ENCODE peak calls at places on chromosomes 6 and 20, in six cellular contexts. M is right lobe of liver, N is endothelial cell, X is nephron progenitor cell, A is IMR-90, B is lower lobe of right lung. O is an unnamed sample.

GRCh38 chr6:48563426-48563825 is 452.4 kb upstream of the PTCHD4 start:
- DNase-seq in M (no peak), N (no peak), X (no peak), A (no peak), B (no peak), O (no peak)

GRCh38 chr20:1623501-1624250 is 3.9 kb upstream of the SIRPB1 start:
- DNase-seq in M (peak; percentile 27), N (no peak), X (no peak), A (no peak), B (no peak), O (no peak)

GRCh38 chr20:25485872-25486271 is 78.4 kb downstream of the GINS1 start:
- DNase-seq in M (no peak), N (no peak), X (no peak), A (no peak), B (no peak), O (no peak)

GRCh38 chr6:29451471-29452193 is 5.2 kb downstream of the OR11A1 start:
- DNase-seq in M (no peak), N (no peak), X (no peak), A (no peak), B (no peak), O (no peak)

GRCh38 chr6:84072452-84072997 is 39.0 kb downstream of the MRAP2 start:
- DNase-seq in M (no peak), N (no peak), X (no peak), A (no peak), B (no peak), O (no peak)

GRCh38 chr6:169539176-169539897 is 162.5 kb downstream of the WDR27 start:
- DNase-seq in M (no peak), N (no peak), X (no peak), A (peak; percentile 70), B (no peak), O (no peak)

GRCh38 chr6:72466971-72467566 is 154.8 kb upstream of the KCNQ5 start:
- DNase-seq in M (no peak), N (no peak), X (no peak), A (no peak), B (no peak), O (no peak)

GRCh38 chr6:16700202-16700997 is 60.9 kb downstream of the ATXN1 start:
- DNase-seq in M (no peak), N (peak; percentile 45), X (peak; percentile 18), A (no peak), B (no peak), O (no peak)

GRCh38 chr20:25275813-25276532 is 28.1 kb downstream of the PYGB start:
- DNase-seq in M (peak; percentile 37), N (no peak), X (no peak), A (no peak), B (peak; percentile 34), O (no peak)

GRCh38 chr6:116447496-116448011 is 13.6 kb upstream of the CALHM6 start:
- DNase-seq in M (no peak), N (no peak), X (no peak), A (peak; percentile 99), B (no peak), O (no peak)

GRCh38 chr6:79170915-79171314 is 63.6 kb downstream of the HMGN3 start:
- DNase-seq in M (no peak), N (no peak), X (no peak), A (peak; percentile 1), B (no peak), O (no peak)

GRCh38 chr6:110053395-110054240 is 75.5 kb downstream of the GPR6 start:
- DNase-seq in M (no peak), N (peak; percentile 36), X (peak; percentile 22), A (peak; percentile 68), B (no peak), O (no peak)

GRCh38 chr6:158817298-158818007 is 1.7 kb downstream of the EZR start:
- DNase-seq in M (peak; percentile 81), N (peak; percentile 35), X (peak; percentile 25), A (peak; percentile 48), B (peak; percentile 82), O (no peak)

DNA sequence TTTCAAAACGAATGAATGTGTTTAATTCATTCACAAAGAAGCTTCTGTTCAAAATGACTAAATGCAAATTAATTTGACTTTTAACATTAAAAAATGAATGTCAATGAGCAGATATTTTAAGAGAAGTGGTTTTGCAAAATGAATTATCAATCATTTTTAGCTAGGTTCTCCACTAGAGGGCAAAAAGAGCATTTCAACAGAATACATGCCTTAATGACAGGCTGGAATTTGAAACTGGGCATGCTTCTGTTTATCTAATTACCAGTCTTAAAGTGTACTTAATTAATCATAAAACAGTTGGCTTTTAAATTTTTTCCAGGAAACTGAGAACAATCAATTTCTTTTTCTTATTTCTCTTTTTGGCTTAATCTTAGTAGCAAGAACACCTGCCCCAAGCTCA is 63.8 kb upstream of the TINAG start:
- DNase-seq in M (no peak), N (no peak), X (no peak), A (peak; percentile 24), B (no peak), O (no peak)
- TF ChIP-seq CTCF in M (peak; percentile 54), N (peak; percentile 81), X (peak; percentile 43), A (peak; percentile 53), B (peak; percentile 27), O (peak; percentile 68)

DNA sequence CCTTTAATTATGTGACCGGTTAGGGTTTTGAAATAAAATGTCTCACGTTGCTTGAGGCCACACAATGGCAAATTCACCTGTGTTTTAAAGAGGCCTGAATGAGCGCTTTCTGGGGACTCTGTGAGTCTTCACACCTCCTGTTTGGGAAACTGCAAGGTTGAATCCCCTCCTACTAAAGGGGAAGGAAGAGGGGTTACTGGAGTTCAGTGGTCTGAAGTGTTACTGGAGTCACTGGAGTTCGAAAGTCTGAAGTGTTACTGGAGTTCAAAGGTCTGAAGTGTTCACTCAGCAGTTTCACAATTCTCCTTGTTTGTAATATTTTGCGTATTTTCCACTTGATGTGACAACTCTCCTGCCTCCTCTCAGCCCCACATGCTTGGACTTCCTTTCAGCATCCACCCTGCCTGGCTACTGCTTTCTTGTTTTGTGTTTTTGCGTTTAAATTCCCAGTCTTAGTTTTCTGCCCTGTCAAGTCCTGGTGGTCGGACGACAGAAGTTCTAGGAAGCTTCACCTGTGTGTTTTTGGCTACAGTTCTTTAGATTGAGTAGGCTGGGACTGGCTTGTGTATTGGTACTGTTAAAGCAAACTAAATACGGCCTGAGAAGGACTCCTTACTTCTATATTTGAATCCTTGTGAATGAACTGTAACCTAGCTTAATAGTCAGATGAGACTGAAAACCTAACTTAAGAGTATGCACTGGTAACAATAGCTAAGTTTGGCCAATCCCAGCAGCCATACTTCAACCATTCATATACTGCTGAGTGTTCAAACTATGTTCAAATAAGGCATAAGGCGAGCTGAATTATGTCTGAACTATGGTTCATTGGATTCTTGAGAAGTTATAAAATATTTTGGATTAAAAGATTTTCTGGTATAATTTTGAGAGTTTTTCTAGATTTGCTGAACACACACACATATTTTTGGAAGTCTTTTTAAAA is 2.0 kb downstream of the SMPDL3A start:
- DNase-seq in M (no peak), N (no peak), X (no peak), A (peak; percentile 13), B (no peak), O (no peak)
- TF ChIP-seq CTCF in M (no peak), N (no peak), X (no peak), A (no peak), B (no peak), O (no peak)

DNA sequence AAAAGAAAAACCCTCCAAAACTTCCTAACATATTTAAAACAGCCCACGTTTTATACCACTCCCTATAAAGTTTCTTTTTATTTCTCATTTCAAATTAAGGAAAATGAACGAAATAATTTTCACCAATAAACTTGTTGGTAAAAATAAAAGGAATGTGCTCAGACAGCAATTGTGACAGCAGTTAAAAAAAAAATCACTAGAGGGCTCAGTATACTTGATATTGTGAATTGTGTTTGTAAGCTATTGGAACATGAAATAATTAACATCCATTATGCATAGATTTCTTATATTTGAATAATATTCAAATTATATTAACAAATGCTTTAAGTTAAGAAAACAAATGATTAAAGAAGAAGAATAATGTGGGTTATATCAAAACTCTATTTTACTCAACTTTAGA is 105.5 kb downstream of the ASCC3 start:
- DNase-seq in M (no peak), N (no peak), X (no peak), A (no peak), B (no peak), O (no peak)
- TF ChIP-seq CTCF in M (peak; percentile 40), N (no peak), X (no peak), A (peak; percentile 22), B (no peak), O (no peak)

DNA sequence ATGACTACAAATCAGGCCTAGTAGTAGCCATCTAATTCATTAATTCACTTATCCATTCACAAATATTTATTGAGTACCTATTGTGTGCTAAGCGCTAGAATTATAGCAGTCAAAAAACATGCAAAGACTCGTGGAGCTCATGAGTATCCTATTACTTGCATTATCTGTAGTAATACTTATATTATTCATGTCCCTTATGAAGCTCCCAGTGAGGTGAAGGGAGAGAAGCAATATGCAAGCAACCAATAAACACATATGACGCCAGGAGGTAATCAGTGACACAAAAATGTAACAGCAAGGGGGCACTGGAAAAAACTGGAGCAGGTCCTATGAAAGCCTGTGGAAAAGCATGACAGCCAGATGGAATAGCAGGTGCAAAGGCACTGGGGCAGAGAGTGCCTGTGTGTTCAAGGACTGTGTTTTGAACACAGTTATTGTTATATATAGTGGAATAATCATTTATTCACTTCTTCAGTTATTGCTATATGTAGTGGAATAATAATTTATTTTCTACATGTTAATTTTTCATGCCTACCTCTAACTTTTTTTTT is 109.5 kb downstream of the KIF13A start:
- DNase-seq in M (no peak), N (no peak), X (no peak), A (no peak), B (no peak), O (no peak)
- TF ChIP-seq CTCF in M (no peak), N (no peak), X (no peak), A (no peak), B (no peak), O (no peak)

DNA sequence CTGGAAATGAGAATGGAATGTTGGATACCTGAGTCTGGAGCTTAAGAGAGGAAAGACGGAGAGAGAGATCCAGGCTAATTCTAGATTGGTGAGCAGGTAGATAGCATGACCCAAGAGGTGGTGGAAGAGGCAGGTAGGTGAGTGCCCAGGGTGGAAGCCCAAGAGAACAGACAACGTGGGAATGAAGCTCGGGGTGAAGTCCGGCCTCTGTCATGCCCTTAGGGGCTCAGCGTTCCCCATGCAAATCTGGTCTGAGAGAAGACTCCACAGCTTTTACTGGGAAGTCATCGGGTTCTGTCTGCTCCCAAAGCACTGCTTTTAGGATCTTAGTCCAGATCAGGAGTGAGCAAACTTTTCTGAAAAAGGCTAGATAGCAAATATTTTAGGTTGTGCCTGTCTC is 3.6 kb downstream of the NELFCD start:
- DNase-seq in M (no peak), N (no peak), X (no peak), A (no peak), B (no peak), O (no peak)
- TF ChIP-seq CTCF in M (no peak), N (no peak), X (no peak), A (no peak), B (no peak), O (no peak)

DNA sequence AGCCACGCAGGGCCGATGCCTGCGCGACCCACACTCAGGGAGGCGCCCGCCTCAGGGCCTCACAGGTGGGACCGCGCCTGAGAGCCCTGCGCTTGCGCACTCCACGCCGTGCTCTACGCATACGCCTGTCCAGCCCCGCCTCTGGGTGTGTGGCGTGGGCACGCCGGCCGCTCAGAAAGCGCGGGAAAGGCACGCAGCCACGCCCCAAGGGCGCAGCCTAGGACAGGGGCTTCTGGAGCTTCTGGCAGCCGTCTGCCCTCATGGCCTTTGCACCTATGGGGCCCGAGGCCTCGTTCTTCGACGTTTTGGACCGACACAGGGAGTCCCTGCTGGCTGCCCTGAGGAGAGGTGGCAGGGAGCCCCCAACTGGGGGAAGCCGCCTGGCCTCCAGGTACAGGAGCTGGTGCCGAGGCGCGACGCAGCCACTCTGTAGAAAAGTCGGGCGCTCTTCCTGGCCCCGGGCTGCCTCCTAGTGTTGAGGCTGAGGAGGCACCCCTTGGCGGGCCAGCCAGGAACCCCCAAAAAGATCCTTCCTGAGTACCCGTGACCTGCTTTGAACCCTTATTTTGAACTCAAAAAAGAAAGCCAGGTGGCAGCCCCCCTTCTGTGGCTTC is at the start of gene SPO11:
- DNase-seq in M (no peak), N (peak; percentile 28), X (peak; percentile 22), A (no peak), B (no peak), O (peak; percentile 75)
- TF ChIP-seq CTCF in M (peak; percentile 16), N (peak; percentile 48), X (peak; percentile 48), A (no peak), B (no peak), O (peak; percentile 89)